ENCODE peak calls at places on chromosomes 12 and 14, in four cellular contexts. One of them, this sample, is unnamed.

GRCh38 chr14:74584966-74585365 is 27.1 kb downstream of the LTBP2 start:
- DNase-seq in K562: no peak
- DNase-seq in HepG2: no peak
- DNase-seq in WTC11: no peak
- DNase-seq in this sample: no peak

GRCh38 chr12:58388261-58388660 is 446.9 kb downstream of the ATP23 start:
- DNase-seq in HepG2: no peak
- DNase-seq in K562: no peak
- DNase-seq in WTC11: no peak
- DNase-seq in this sample: no peak

GRCh38 chr14:80426686-80427085 is 215.4 kb upstream of the DIO2 start:
- DNase-seq in K562: no peak
- DNase-seq in HepG2: no peak
- DNase-seq in WTC11: no peak
- DNase-seq in this sample: no peak

GRCh38 chr12:40207551-40207950 is 17.2 kb upstream of the LRRK2 start:
- DNase-seq in HepG2: no peak
- DNase-seq in K562: no peak
- DNase-seq in WTC11: no peak
- DNase-seq in this sample: no peak

GRCh38 chr12:93025145-93026103 is 96.3 kb upstream of the EEA1 start:
- DNase-seq in K562: peak; percentile 36
- DNase-seq in HepG2: no peak
- DNase-seq in WTC11: no peak
- DNase-seq in this sample: peak; percentile 28

GRCh38 chr14:21066882-21067502 is 3.1 kb upstream of the ARHGEF40 start:
- DNase-seq in K562: no peak
- DNase-seq in WTC11: no peak
- DNase-seq in HepG2: peak; percentile 48
- DNase-seq in this sample: no peak

GRCh38 chr12:123131291-123131831 is 19.5 kb downstream of the PITPNM2 start:
- DNase-seq in K562: no peak
- DNase-seq in HepG2: no peak
- DNase-seq in WTC11: no peak
- DNase-seq in this sample: no peak

GRCh38 chr12:48750769-48751356 is 34.4 kb upstream of the CCNT1 start:
- DNase-seq in WTC11: no peak
- DNase-seq in K562: no peak
- DNase-seq in HepG2: no peak
- DNase-seq in this sample: no peak

GRCh38 chr14:34081576-34082136 is 130.8 kb upstream of the EGLN3 start:
- DNase-seq in WTC11: no peak
- DNase-seq in K562: no peak
- DNase-seq in HepG2: peak; percentile 86
- DNase-seq in this sample: no peak

GRCh38 chr12:6326316-6326959 is 15.4 kb downstream of the TNFRSF1A start:
- DNase-seq in HepG2: peak; percentile 65
- DNase-seq in K562: peak; percentile 31
- DNase-seq in WTC11: peak; percentile 73
- DNase-seq in this sample: peak; percentile 78

GRCh38 chr12:92784795-92785562 is 82.2 kb downstream of the PLEKHG7 start:
- DNase-seq in K562: peak; percentile 72
- DNase-seq in WTC11: no peak
- DNase-seq in HepG2: peak; percentile 85
- DNase-seq in this sample: peak; percentile 38

GRCh38 chr14:52961060-52961639 is 10.3 kb upstream of the FERMT2 start:
- DNase-seq in K562: peak; percentile 13
- DNase-seq in WTC11: peak; percentile 63
- DNase-seq in HepG2: peak; percentile 70
- DNase-seq in this sample: peak; percentile 63

GRCh38 chr12:57776247-57776587 is 3.8 kb downstream of the EEF1AKMT3 start:
- DNase-seq in HepG2: no peak
- DNase-seq in WTC11: no peak
- DNase-seq in K562: no peak
- DNase-seq in this sample: no peak

GRCh38 chr12:41460906-41461305 is 272.8 kb downstream of the PDZRN4 start:
- DNase-seq in HepG2: no peak
- DNase-seq in K562: no peak
- DNase-seq in WTC11: no peak
- DNase-seq in this sample: no peak

GRCh38 chr12:96989916-96990315 is 82.9 kb downstream of the NEDD1 start:
- DNase-seq in K562: peak; percentile 27
- DNase-seq in WTC11: peak; percentile 50
- DNase-seq in HepG2: peak; percentile 26
- DNase-seq in this sample: no peak

GRCh38 chr12:45310627-45310968 is 94.7 kb downstream of the ANO6 start:
- DNase-seq in K562: no peak
- DNase-seq in WTC11: no peak
- DNase-seq in HepG2: no peak
- DNase-seq in this sample: no peak

GRCh38 chr14:104322531-104323466 is 184.4 kb downstream of the KIF26A start:
- DNase-seq in K562: no peak
- DNase-seq in HepG2: no peak
- DNase-seq in WTC11: no peak
- DNase-seq in this sample: no peak

GRCh38 chr12:97535582-97535981 is 73.0 kb downstream of the RMST start:
- DNase-seq in WTC11: no peak
- DNase-seq in K562: no peak
- DNase-seq in HepG2: no peak
- DNase-seq in this sample: no peak

GRCh38 chr12:26378721-26379120 is 183.3 kb downstream of the SSPN start:
- DNase-seq in WTC11: no peak
- DNase-seq in HepG2: no peak
- DNase-seq in K562: no peak
- DNase-seq in this sample: no peak

GRCh38 chr12:51951843-51952722 is 584 bp downstream of the ACVR1B start:
- DNase-seq in WTC11: peak; percentile 48
- DNase-seq in HepG2: no peak
- DNase-seq in K562: no peak
- DNase-seq in this sample: peak; percentile 30

GRCh38 chr12:69834566-69834965 is 9.5 kb downstream of the MYRFL start:
- DNase-seq in K562: no peak
- DNase-seq in WTC11: no peak
- DNase-seq in HepG2: no peak
- DNase-seq in this sample: no peak

GRCh38 chr12:56751712-56752598 is at the start of gene PRIM1:
- DNase-seq in WTC11: peak; percentile 89
- DNase-seq in K562: peak; percentile 91
- DNase-seq in HepG2: peak; percentile 65
- DNase-seq in this sample: peak; percentile 96

GRCh38 chr12:95384785-95385184 is 89.2 kb upstream of the METAP2 start:
- DNase-seq in HepG2: no peak
- DNase-seq in K562: no peak
- DNase-seq in WTC11: no peak
- DNase-seq in this sample: no peak

GRCh38 chr14:61569783-61570182 is 125.5 kb upstream of the HIF1A start:
- DNase-seq in WTC11: no peak
- DNase-seq in K562: no peak
- DNase-seq in HepG2: peak; percentile 60
- DNase-seq in this sample: no peak

DNA sequence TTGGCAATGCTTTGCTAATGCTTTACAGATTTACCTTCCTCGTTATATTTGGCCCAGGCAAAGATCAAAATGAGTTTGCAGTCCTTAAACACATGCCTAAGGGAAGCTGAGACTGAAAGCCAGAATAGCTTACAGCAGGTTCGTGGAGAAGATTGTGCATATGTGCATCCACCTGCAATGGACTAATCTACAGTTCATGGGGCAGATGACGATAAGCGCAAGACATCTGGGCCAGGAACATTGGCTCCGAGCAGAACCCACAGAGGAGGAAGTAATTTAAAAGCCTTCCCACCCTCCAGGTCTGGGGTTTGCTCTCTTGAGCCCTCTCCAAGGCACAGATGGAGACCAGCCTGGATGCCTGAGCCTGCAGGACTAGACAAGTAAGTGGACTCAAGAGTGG is 99.3 kb downstream of the NINJ2 start:
- DNase-seq in HepG2: no peak
- DNase-seq in WTC11: no peak
- DNase-seq in K562: no peak
- DNase-seq in this sample: no peak
- TF ChIP-seq FOXJ3 in HepG2: no peak
- TF ChIP-seq FOXJ3 in WTC11: no peak
- TF ChIP-seq FOXJ3 in K562: no peak
- TF ChIP-seq FOXJ3 in this sample: no peak

DNA sequence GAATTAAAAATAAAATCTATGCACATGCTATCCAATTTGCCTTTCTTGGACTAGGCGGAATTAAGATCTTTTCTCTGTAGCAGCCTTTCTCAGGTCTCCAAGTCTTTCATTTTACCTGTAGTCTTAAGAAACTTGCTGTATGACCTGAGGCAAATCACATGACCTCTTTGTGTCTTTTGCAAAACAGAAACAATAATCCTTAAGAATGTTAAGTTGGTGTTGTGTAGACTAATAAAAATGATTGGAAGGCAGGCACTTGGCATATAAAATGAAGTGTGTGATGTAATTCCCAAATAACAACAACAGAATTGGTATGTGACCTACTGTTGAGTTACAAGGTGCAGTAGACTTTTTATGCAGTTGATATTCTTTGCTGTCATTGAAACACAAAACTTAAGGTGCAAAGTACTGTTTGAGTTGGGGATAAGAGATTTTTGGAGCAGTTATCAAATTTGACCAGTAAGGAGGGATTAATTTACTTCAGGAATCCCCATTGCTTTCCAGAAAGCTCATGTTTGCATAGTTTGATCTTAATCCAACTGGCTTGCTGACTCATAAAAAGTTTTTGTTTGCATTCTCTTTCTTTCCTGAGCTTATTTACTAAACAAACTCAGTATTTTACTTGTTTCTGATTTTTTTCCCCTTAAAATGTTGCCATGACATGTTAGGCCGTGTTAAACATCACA is 51.4 kb downstream of the SUSD6 start:
- DNase-seq in HepG2: no peak
- DNase-seq in WTC11: no peak
- DNase-seq in K562: no peak
- DNase-seq in this sample: no peak
- TF ChIP-seq FOXJ3 in HepG2: no peak
- TF ChIP-seq FOXJ3 in WTC11: no peak
- TF ChIP-seq FOXJ3 in K562: no peak
- TF ChIP-seq FOXJ3 in this sample: no peak

GRCh38 chr14:38866461-38866860 is 236.6 kb downstream of the SEC23A start:
- DNase-seq in WTC11: no peak
- DNase-seq in K562: no peak
- DNase-seq in HepG2: no peak
- DNase-seq in this sample: no peak

GRCh38 chr14:38860530-38860929 is 242.5 kb downstream of the SEC23A start:
- DNase-seq in K562: no peak
- DNase-seq in HepG2: no peak
- DNase-seq in WTC11: no peak
- DNase-seq in this sample: no peak

GRCh38 chr14:38856798-38857197 is 246.2 kb downstream of the SEC23A start:
- DNase-seq in WTC11: no peak
- DNase-seq in HepG2: no peak
- DNase-seq in K562: no peak
- DNase-seq in this sample: no peak

GRCh38 chr14:38867561-38868150 is 235.4 kb downstream of the SEC23A start:
- DNase-seq in WTC11: peak; percentile 79
- DNase-seq in HepG2: peak; percentile 91
- DNase-seq in K562: peak; percentile 44
- DNase-seq in this sample: peak; percentile 25

DNA sequence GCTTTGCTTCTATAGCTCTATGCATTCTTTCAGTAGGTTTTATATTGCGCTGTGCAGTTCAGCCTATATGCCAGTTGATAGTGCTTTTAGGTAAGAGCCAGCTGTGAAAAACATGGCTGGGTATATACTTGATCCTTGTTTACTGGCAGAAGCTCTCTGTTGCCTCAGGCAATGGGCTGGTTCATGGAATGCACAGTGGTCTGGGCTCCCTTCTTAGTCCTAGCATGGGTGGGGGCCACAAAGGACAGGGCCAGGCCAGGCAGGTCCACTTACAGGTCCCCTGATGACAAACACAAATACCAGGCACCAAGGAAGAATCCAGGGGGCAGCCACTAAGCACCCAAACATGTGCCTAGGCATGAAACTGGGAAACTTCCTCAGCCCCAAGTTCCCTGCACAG is 240.7 kb downstream of the SEC23A start:
- DNase-seq in K562: no peak
- DNase-seq in WTC11: no peak
- DNase-seq in HepG2: no peak
- DNase-seq in this sample: no peak
- TF ChIP-seq FOXJ3 in K562: no peak
- TF ChIP-seq FOXJ3 in WTC11: no peak
- TF ChIP-seq FOXJ3 in HepG2: no peak
- TF ChIP-seq FOXJ3 in this sample: no peak

GRCh38 chr14:101541063-101541462 is 20.2 kb upstream of the DIO3 start:
- DNase-seq in WTC11: no peak
- DNase-seq in K562: no peak
- DNase-seq in HepG2: no peak
- DNase-seq in this sample: no peak

GRCh38 chr14:101539929-101540328 is 21.4 kb upstream of the DIO3 start:
- DNase-seq in HepG2: no peak
- DNase-seq in WTC11: no peak
- DNase-seq in K562: no peak
- DNase-seq in this sample: no peak

GRCh38 chr14:101537286-101537685 is 24.0 kb upstream of the DIO3 start:
- DNase-seq in K562: no peak
- DNase-seq in WTC11: no peak
- DNase-seq in HepG2: no peak
- DNase-seq in this sample: no peak

GRCh38 chr14:101540481-101540880 is 20.8 kb upstream of the DIO3 start:
- DNase-seq in WTC11: no peak
- DNase-seq in HepG2: no peak
- DNase-seq in K562: no peak
- DNase-seq in this sample: no peak

GRCh38 chr14:101538865-101539264 is 22.4 kb upstream of the DIO3 start:
- DNase-seq in HepG2: no peak
- DNase-seq in K562: no peak
- DNase-seq in WTC11: no peak
- DNase-seq in this sample: no peak
- TF ChIP-seq FOXJ3 in HepG2: no peak
- TF ChIP-seq FOXJ3 in K562: no peak
- TF ChIP-seq FOXJ3 in WTC11: no peak
- TF ChIP-seq FOXJ3 in this sample: no peak

GRCh38 chr14:83873626-83874025 is 1656.3 kb upstream of the FLRT2 start:
- DNase-seq in WTC11: no peak
- DNase-seq in HepG2: no peak
- DNase-seq in K562: no peak
- DNase-seq in this sample: no peak

GRCh38 chr14:83870556-83870955 is 1659.4 kb upstream of the FLRT2 start:
- DNase-seq in WTC11: no peak
- DNase-seq in HepG2: no peak
- DNase-seq in K562: no peak
- DNase-seq in this sample: no peak

GRCh38 chr14:83863042-83863441 is 1666.9 kb upstream of the FLRT2 start:
- DNase-seq in K562: no peak
- DNase-seq in WTC11: no peak
- DNase-seq in HepG2: no peak
- DNase-seq in this sample: no peak

DNA sequence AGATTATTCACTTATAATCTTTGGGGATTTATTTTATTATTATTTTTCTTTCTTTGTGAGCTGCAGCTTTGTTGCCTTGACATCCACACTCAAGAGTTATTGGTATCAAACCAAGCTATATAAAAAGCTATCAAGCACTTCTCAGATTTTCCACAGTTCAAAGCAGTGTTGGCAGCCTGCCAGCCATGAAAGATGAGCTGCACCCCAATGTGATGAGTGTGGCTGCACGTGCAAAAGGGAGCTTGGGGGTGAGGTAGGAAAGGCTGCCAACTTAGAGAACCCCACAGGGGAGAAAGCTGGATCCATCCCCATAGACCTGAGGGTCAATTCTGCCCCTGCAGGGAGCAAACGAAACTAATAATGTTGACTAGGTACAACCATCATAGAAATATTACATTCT is 1662.1 kb upstream of the FLRT2 start:
- DNase-seq in K562: no peak
- DNase-seq in WTC11: no peak
- DNase-seq in HepG2: no peak
- DNase-seq in this sample: no peak
- TF ChIP-seq FOXJ3 in K562: no peak
- TF ChIP-seq FOXJ3 in WTC11: no peak
- TF ChIP-seq FOXJ3 in HepG2: no peak
- TF ChIP-seq FOXJ3 in this sample: no peak